ENCODE peak calls at places on chromosomes 4 and X, in four cellular contexts. R, S, I and T are unnamed samples.

GRCh38 chrX:15299945-15300851 is 15.2 kb downstream of the ASB11 start:
- DNase-seq in S (no peak), I (no peak), R (no peak), T (no peak)

GRCh38 chr4:149158852-149159251 is 656.8 kb downstream of the IQCM start:
- DNase-seq in I (no peak), R (no peak), S (no peak), T (no peak)

GRCh38 chr4:54727346-54727745 is 69.6 kb downstream of the KIT start:
- DNase-seq in R (no peak), I (no peak), S (no peak), T (no peak)

GRCh38 chr4:84498203-84499026 is 677 bp downstream of the NKX6-1 start:
- DNase-seq in I (no peak), S (peak; percentile 47), R (no peak), T (no peak)

GRCh38 chr4:126533176-126533575 is 1099.6 kb upstream of the INTU start:
- DNase-seq in R (no peak), S (no peak), I (no peak), T (no peak)

GRCh38 chrX:3520458-3520857 is 174.0 kb upstream of the MXRA5 start:
- DNase-seq in I (no peak), R (no peak), S (no peak), T (no peak)

GRCh38 chr4:189202182-189202868 is 738.3 kb upstream of the FRG1 start:
- DNase-seq in R (peak; percentile 83), S (peak; percentile 52), I (no peak), T (no peak)

GRCh38 chr4:10416441-10416840 is 40.8 kb downstream of the ZNF518B start:
- DNase-seq in R (no peak), I (no peak), S (no peak), T (peak; percentile 37)

GRCh38 chrX:118727686-118728339 is 407 bp downstream of the IL13RA1 start:
- DNase-seq in S (peak; percentile 3), R (peak; percentile 75), I (no peak), T (no peak)

GRCh38 chrX:24079405-24079804 is 24.6 kb downstream of the EIF2S3 start:
- DNase-seq in I (no peak), R (no peak), S (no peak), T (no peak)